ENCODE peak calls at places on chromosomes 4 and X, in four cellular contexts. T is left ventricle myocardium inferior, X is tibial nerve, J is glutamatergic neuron. P is an unnamed sample.

GRCh38 chr4:94523033-94523590 is 71.4 kb downstream of the PDLIM5 start:
- DNase-seq in J (no peak), T (no peak), X (no peak), P (no peak)

GRCh38 chr4:100414016-100414790 is 103.6 kb downstream of the EMCN start:
- DNase-seq in J (no peak), X (no peak), T (no peak), P (no peak)

GRCh38 chrX:48958635-48959094 is 1.3 kb upstream of the OTUD5 start:
- DNase-seq in X (no peak), T (peak), J (peak), P (no peak)

GRCh38 chrX:19760345-19760744 is 127.1 kb downstream of the SH3KBP1 start:
- DNase-seq in T (no peak), X (no peak), J (no peak), P (no peak)

GRCh38 chrX:153763298-153763932 is 634 bp upstream of the PLXNB3 start:
- DNase-seq in X (no peak), T (no peak), J (peak), P (no peak)

GRCh38 chrX:9062621-9063020 is 28.7 kb upstream of the FAM9B start:
- DNase-seq in X (no peak), T (no peak), J (peak), P (no peak)

GRCh38 chrX:154806837-154807501 is 1.7 kb upstream of the MPP1 start:
- DNase-seq in X (no peak), J (no peak), T (no peak), P (no peak)

GRCh38 chr4:33696586-33696985 is 2547.7 kb downstream of the ARAP2 start:
- DNase-seq in T (no peak), X (no peak), J (no peak), P (no peak)

GRCh38 chrX:136766785-136767103 is 14.0 kb downstream of the ARHGEF6 start:
- DNase-seq in J (no peak), T (no peak), X (no peak), P (no peak)

GRCh38 chrX:14948701-14949100 is 75.5 kb downstream of the MOSPD2 start:
- DNase-seq in J (no peak), X (no peak), T (no peak), P (no peak)

GRCh38 chrX:31331045-31331444 is 259.2 kb upstream of the FTHL17 start:
- DNase-seq in X (no peak), J (no peak), T (no peak), P (no peak)

GRCh38 chrX:47644557-47645091 is 5.7 kb downstream of the ELK1 start:
- DNase-seq in J (no peak), T (no peak), X (no peak), P (no peak)

DNA sequence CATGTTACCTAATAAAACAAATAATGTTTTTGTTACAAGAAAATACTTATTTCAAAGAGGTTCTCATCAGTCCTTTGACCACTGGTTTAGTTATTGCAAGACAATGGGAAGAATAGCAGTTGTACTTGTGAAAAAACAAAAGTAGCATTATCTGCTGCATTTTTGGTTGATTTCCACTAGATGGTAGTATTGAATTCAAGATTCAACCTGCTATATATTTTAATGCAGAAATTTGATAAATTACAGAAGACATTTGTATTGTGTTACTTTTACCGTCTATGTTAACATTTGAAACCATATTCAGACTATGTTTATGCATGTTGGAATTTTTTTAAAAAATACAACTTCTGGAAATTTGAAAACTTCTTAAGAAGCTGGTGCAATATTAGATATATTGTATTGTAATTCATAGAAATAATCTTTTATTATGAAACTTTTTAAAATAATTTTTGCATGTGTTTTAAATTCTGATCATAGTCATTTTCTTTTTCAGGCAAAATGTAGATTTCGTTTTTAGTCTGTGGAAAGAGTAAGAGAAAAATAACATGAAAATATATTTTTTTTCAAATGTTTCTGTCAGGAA is 56.4 kb downstream of the SPCS3 start:
- DNase-seq in X (no peak), J (no peak), T (no peak), P (no peak)
- TF ChIP-seq CTCF in X (peak), J (peak), T (peak), P (peak)

GRCh38 chr4:20251796-20252655 is at the start of gene SLIT2:
- DNase-seq in X (peak), J (peak), T (peak), P (no peak)
- TF ChIP-seq CTCF in X (peak), J (peak), T (peak), P (no peak)

GRCh38 chr4:8653326-8654000 is 60.9 kb downstream of the CPZ start:
- DNase-seq in X (no peak), T (no peak), J (no peak), P (no peak)
- TF ChIP-seq CTCF in X (no peak), T (no peak), J (no peak), P (no peak)

GRCh38 chrX:125132274-125132673 is 187.4 kb upstream of the TEX13C start:
- DNase-seq in X (no peak), J (no peak), T (no peak), P (no peak)

DNA sequence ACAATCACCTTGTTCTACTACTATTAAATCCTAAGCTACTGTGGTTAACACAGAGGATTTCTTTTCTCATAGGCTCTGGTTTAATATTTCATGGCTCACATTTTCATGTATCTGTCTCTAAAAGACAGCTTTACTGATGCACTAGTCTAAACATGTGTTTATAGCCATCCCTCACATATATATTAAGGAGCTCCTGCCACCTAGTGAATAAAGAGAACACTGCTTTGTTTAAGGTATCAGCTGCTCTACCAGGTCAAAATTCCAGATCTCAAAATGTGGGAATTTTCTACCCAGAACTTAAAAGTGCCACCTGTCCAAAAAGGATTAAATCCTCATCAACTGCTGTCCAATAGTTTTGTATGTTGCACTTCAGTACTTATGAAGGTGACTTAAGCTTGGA is 188.5 kb upstream of the TEX13C start:
- DNase-seq in X (no peak), T (no peak), J (no peak), P (no peak)
- TF ChIP-seq CTCF in X (no peak), T (no peak), J (no peak), P (no peak)

GRCh38 chr4:112348488-112349158 is 51.5 kb downstream of the ALPK1 start:
- DNase-seq in J (peak), X (peak), T (peak), P (no peak)
- TF ChIP-seq CTCF in J (no peak), X (no peak), T (peak), P (no peak)

GRCh38 chrX:133966199-133966598 is 19.2 kb downstream of the GPC3 start:
- DNase-seq in T (no peak), X (no peak), J (no peak), P (no peak)
- TF ChIP-seq CTCF in T (no peak), X (no peak), J (no peak), P (no peak)

DNA sequence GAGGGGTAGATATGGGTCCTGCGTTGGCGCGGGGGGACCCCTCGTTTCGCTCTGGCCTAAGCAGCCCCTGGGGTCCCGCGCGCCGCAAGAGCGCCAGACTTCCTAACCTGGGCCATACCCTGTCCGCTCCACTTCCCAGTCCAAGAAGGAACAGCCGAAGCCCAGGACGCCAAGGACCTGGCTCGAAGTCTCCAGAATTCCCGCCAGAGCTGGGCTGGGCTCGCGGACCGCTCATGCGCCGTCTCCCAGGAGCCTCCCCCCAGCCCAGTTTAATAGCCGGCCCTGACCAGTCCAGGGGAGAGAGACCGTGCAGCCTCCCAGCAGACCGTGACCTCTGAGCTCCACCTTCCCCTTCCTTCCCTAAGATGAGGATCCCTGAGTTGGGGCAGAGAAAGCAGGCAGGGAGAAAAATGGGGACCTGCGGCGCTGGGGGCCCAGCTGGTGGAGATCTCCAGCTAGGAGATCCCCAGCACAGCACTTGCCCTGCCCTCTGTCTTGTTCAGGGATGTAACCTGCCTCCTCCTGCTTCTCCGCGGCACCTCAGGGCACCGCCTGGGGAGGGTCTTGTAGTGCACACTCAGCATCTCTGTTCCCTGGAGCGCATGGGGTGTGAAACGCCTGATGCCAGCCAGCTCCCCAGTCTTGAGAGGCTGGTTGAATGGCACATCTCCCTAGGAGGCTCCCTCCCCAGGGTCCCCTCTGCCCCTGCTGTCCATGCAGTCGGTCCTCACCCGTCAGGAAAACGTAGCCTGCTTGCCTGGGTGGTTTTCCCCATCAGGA is 1.2 kb upstream of the LETM1 start:
- DNase-seq in T (no peak), X (no peak), J (no peak), P (no peak)
- TF ChIP-seq CTCF in T (no peak), X (no peak), J (no peak), P (no peak)

GRCh38 chrX:120840826-120841225 is 34.8 kb downstream of the CT47B1 start:
- DNase-seq in T (no peak), X (no peak), J (no peak), P (no peak)
- TF ChIP-seq CTCF in T (no peak), X (no peak), J (no peak), P (no peak)

P was measured in CD8-positive, alpha-beta T cell.